ENCODE peak calls at places on chromosomes 12 and 14, in four cellular contexts. C, T, H and Y are unnamed samples.

GRCh38 chr12:42756841-42757661 is 167.5 kb upstream of the PRICKLE1 start:
- DNase-seq in C (no peak), T (no peak), H (peak), Y (no peak)

GRCh38 chr14:29645117-29645516 is 282.5 kb downstream of the PRKD1 start:
- DNase-seq in C (no peak), T (no peak), H (no peak), Y (no peak)

GRCh38 chr14:85934886-85935254 is 404.9 kb downstream of the FLRT2 start:
- DNase-seq in C (no peak), T (no peak), H (no peak), Y (no peak)

GRCh38 chr12:51171884-51172514 is 936 bp downstream of the TFCP2 start:
- DNase-seq in C (no peak), T (no peak), H (peak), Y (peak)

GRCh38 chr12:104182144-104182543 is 33.4 kb upstream of the TXNRD1 start:
- DNase-seq in C (peak), T (no peak), H (peak), Y (peak)

GRCh38 chr14:72739446-72740405 is 154.2 kb downstream of the DPF3 start:
- DNase-seq in C (no peak), T (peak), H (no peak), Y (no peak)

GRCh38 chr14:91303091-91303923 is 58.8 kb upstream of the GPR68 start:
- DNase-seq in C (no peak), T (no peak), H (peak), Y (peak)

GRCh38 chr14:92943855-92944570 is 21.1 kb downstream of the CHGA start:
- DNase-seq in C (no peak), T (no peak), H (no peak), Y (no peak)

GRCh38 chr12:110679201-110679600 is 9.7 kb downstream of the HVCN1 start:
- DNase-seq in C (no peak), T (no peak), H (no peak), Y (no peak)

GRCh38 chr14:68792022-68792829 is 641 bp downstream of the ZFP36L1 start:
- DNase-seq in C (no peak), T (no peak), H (peak), Y (no peak)

GRCh38 chr12:78316150-78316549 is 485.5 kb downstream of the NAV3 start:
- DNase-seq in C (no peak), T (no peak), H (no peak), Y (no peak)

GRCh38 chr14:64702493-64703392 is 1.5 kb upstream of the PLEKHG3 start:
- DNase-seq in C (peak), T (peak), H (no peak), Y (peak)

GRCh38 chr14:52790011-52790755 is 1.2 kb downstream of the GNPNAT1 start:
- DNase-seq in C (no peak), T (no peak), H (peak), Y (no peak)

GRCh38 chr14:59463773-59464650 is 1.2 kb downstream of the GPR135 start:
- DNase-seq in C (no peak), T (no peak), H (no peak), Y (no peak)

GRCh38 chr14:22039938-22040780 is 366.5 kb upstream of the OR4E1 start:
- DNase-seq in C (no peak), T (no peak), H (peak), Y (peak)

GRCh38 chr12:57889541-57889989 is 43.0 kb upstream of the CTDSP2 start:
- DNase-seq in C (no peak), T (no peak), H (peak), Y (no peak)

GRCh38 chr14:67417633-67418032 is 5.7 kb upstream of the PLEK2 start:
- DNase-seq in C (no peak), T (no peak), H (no peak), Y (peak)

GRCh38 chr12:104805186-104805585 is 152.9 kb downstream of the SLC41A2 start:
- DNase-seq in C (no peak), T (no peak), H (peak), Y (no peak)

GRCh38 chr14:61462566-61463195 is 141.3 kb downstream of the PRKCH start:
- DNase-seq in C (no peak), T (no peak), H (peak), Y (peak)

GRCh38 chr14:39102265-39102968 is 618 bp downstream of the SEC23A start:
- DNase-seq in C (peak), T (no peak), H (peak), Y (peak)

GRCh38 chr12:6122211-6122610 is 2.3 kb downstream of the VWF start:
- DNase-seq in C (no peak), T (peak), H (no peak), Y (no peak)

GRCh38 chr12:90621927-90622326 is 333.0 kb downstream of the CCER1 start:
- DNase-seq in C (no peak), T (no peak), H (no peak), Y (no peak)

GRCh38 chr12:43883748-43884147 is 47.9 kb downstream of the TMEM117 start:
- DNase-seq in C (no peak), T (no peak), H (no peak), Y (peak)

GRCh38 chr12:68381476-68381875 is 49.3 kb upstream of the MDM1 start:
- DNase-seq in C (no peak), T (no peak), H (no peak), Y (no peak)

GRCh38 chr14:67704484-67705089 is 2.9 kb downstream of the RDH12 start:
- DNase-seq in C (peak), T (no peak), H (peak), Y (no peak)

GRCh38 chr14:37584211-37585100 is 10.6 kb downstream of the FOXA1 start:
- DNase-seq in C (no peak), T (no peak), H (peak), Y (no peak)

GRCh38 chr12:28068467-28068866 is 95.9 kb upstream of the PTHLH start:
- DNase-seq in C (no peak), T (no peak), H (no peak), Y (no peak)

GRCh38 chr14:75980856-75981255 is 939 bp downstream of the TGFB3 start:
- DNase-seq in C (peak), T (no peak), H (peak), Y (no peak)

GRCh38 chr12:121748571-121749265 is 36.2 kb downstream of the TMEM120B start:
- DNase-seq in C (no peak), T (no peak), H (peak), Y (no peak)